ENCODE peak calls at places on chromosome 5, in nine cellular contexts. One of them, this sample, is unnamed. For H3K36me3 and H3K27me3, the result is how much of the 10 kb centered on the place peaks cover.

GRCh38 chr5:76393035-76393680 is 9.9 kb upstream of the IQGAP2 start:
- DNase-seq in transverse colon: no peak
- DNase-seq in naive thymus-derived CD4-positive, alpha-beta T cell: peak
- DNase-seq in psoas muscle: no peak
- DNase-seq in uterus: no peak
- DNase-seq in esophagus squamous epithelium: no peak
- DNase-seq in neural progenitor cell: no peak
- DNase-seq in ovary: no peak
- DNase-seq in SK-N-SH: no peak
- DNase-seq in this sample: no peak

GRCh38 chr5:16933337-16933736 is 2.8 kb downstream of the MYO10 start:
- DNase-seq in transverse colon: no peak
- DNase-seq in naive thymus-derived CD4-positive, alpha-beta T cell: no peak
- DNase-seq in psoas muscle: no peak
- DNase-seq in uterus: no peak
- DNase-seq in esophagus squamous epithelium: no peak
- DNase-seq in neural progenitor cell: no peak
- DNase-seq in ovary: no peak
- DNase-seq in SK-N-SH: no peak
- DNase-seq in this sample: no peak

GRCh38 chr5:100840364-100840763 is 62.7 kb downstream of the ST8SIA4 start:
- DNase-seq in transverse colon: no peak
- DNase-seq in naive thymus-derived CD4-positive, alpha-beta T cell: no peak
- DNase-seq in psoas muscle: no peak
- DNase-seq in uterus: no peak
- DNase-seq in esophagus squamous epithelium: no peak
- DNase-seq in neural progenitor cell: no peak
- DNase-seq in ovary: no peak
- DNase-seq in SK-N-SH: no peak
- DNase-seq in this sample: no peak

GRCh38 chr5:63697811-63698210 is 264.4 kb downstream of the HTR1A start:
- DNase-seq in transverse colon: no peak
- DNase-seq in naive thymus-derived CD4-positive, alpha-beta T cell: no peak
- DNase-seq in psoas muscle: no peak
- DNase-seq in uterus: no peak
- DNase-seq in esophagus squamous epithelium: no peak
- DNase-seq in neural progenitor cell: no peak
- DNase-seq in ovary: no peak
- DNase-seq in SK-N-SH: no peak
- DNase-seq in this sample: no peak

GRCh38 chr5:119080975-119081374 is 10.1 kb downstream of the DMXL1 start:
- DNase-seq in transverse colon: no peak
- DNase-seq in naive thymus-derived CD4-positive, alpha-beta T cell: no peak
- DNase-seq in psoas muscle: no peak
- DNase-seq in uterus: no peak
- DNase-seq in esophagus squamous epithelium: no peak
- DNase-seq in neural progenitor cell: no peak
- DNase-seq in ovary: no peak
- DNase-seq in SK-N-SH: peak
- DNase-seq in this sample: no peak

GRCh38 chr5:45225571-45226031 is 416.9 kb downstream of the MRPS30 start:
- DNase-seq in transverse colon: no peak
- DNase-seq in naive thymus-derived CD4-positive, alpha-beta T cell: no peak
- DNase-seq in psoas muscle: no peak
- DNase-seq in uterus: no peak
- DNase-seq in esophagus squamous epithelium: no peak
- DNase-seq in neural progenitor cell: no peak
- DNase-seq in ovary: no peak
- DNase-seq in SK-N-SH: peak
- DNase-seq in this sample: no peak

GRCh38 chr5:175681045-175681974 is 23.4 kb downstream of the HRH2 start:
- DNase-seq in transverse colon: no peak
- DNase-seq in naive thymus-derived CD4-positive, alpha-beta T cell: no peak
- DNase-seq in psoas muscle: peak
- DNase-seq in uterus: no peak
- DNase-seq in esophagus squamous epithelium: no peak
- DNase-seq in neural progenitor cell: no peak
- DNase-seq in ovary: no peak
- DNase-seq in SK-N-SH: peak
- DNase-seq in this sample: peak

GRCh38 chr5:103041071-103041676 is 78.8 kb downstream of the GIN1 start:
- DNase-seq in transverse colon: no peak
- DNase-seq in naive thymus-derived CD4-positive, alpha-beta T cell: peak
- DNase-seq in psoas muscle: no peak
- DNase-seq in uterus: no peak
- DNase-seq in esophagus squamous epithelium: no peak
- DNase-seq in neural progenitor cell: no peak
- DNase-seq in ovary: no peak
- DNase-seq in SK-N-SH: peak
- DNase-seq in this sample: no peak

GRCh38 chr5:150780816-150781221 is 2.3 kb downstream of the SMIM3 start:
- DNase-seq in transverse colon: peak
- DNase-seq in naive thymus-derived CD4-positive, alpha-beta T cell: no peak
- DNase-seq in psoas muscle: no peak
- DNase-seq in uterus: no peak
- DNase-seq in esophagus squamous epithelium: no peak
- DNase-seq in neural progenitor cell: no peak
- DNase-seq in ovary: no peak
- DNase-seq in SK-N-SH: no peak
- DNase-seq in this sample: no peak

GRCh38 chr5:128109138-128109537 is 25.6 kb downstream of the SLC12A2 start:
- DNase-seq in transverse colon: peak
- DNase-seq in naive thymus-derived CD4-positive, alpha-beta T cell: no peak
- DNase-seq in psoas muscle: peak
- DNase-seq in uterus: no peak
- DNase-seq in esophagus squamous epithelium: no peak
- DNase-seq in neural progenitor cell: no peak
- DNase-seq in ovary: no peak
- DNase-seq in SK-N-SH: no peak
- DNase-seq in this sample: no peak

GRCh38 chr5:122701640-122702523 is 73.0 kb upstream of the SNX2 start:
- DNase-seq in transverse colon: peak
- DNase-seq in naive thymus-derived CD4-positive, alpha-beta T cell: no peak
- DNase-seq in psoas muscle: no peak
- DNase-seq in uterus: no peak
- DNase-seq in esophagus squamous epithelium: no peak
- DNase-seq in neural progenitor cell: no peak
- DNase-seq in ovary: no peak
- DNase-seq in SK-N-SH: no peak
- DNase-seq in this sample: no peak

GRCh38 chr5:151770383-151771258 is 1.1 kb upstream of the G3BP1 start:
- DNase-seq in transverse colon: peak
- DNase-seq in naive thymus-derived CD4-positive, alpha-beta T cell: peak
- DNase-seq in psoas muscle: peak
- DNase-seq in uterus: peak
- DNase-seq in esophagus squamous epithelium: peak
- DNase-seq in neural progenitor cell: peak
- DNase-seq in ovary: peak
- DNase-seq in SK-N-SH: peak
- DNase-seq in this sample: peak

GRCh38 chr5:172549708-172550095 is 91.4 kb upstream of the NEURL1B start:
- DNase-seq in transverse colon: no peak
- DNase-seq in naive thymus-derived CD4-positive, alpha-beta T cell: no peak
- DNase-seq in psoas muscle: no peak
- DNase-seq in uterus: no peak
- DNase-seq in esophagus squamous epithelium: no peak
- DNase-seq in neural progenitor cell: no peak
- DNase-seq in ovary: no peak
- DNase-seq in SK-N-SH: no peak
- DNase-seq in this sample: no peak

GRCh38 chr5:150645070-150645700 is 4.7 kb downstream of the SYNPO start:
- DNase-seq in transverse colon: no peak
- DNase-seq in naive thymus-derived CD4-positive, alpha-beta T cell: no peak
- DNase-seq in psoas muscle: peak
- DNase-seq in uterus: peak
- DNase-seq in esophagus squamous epithelium: no peak
- DNase-seq in neural progenitor cell: peak
- DNase-seq in ovary: peak
- DNase-seq in SK-N-SH: peak
- DNase-seq in this sample: no peak

GRCh38 chr5:19498852-19499251 is 489.1 kb downstream of the CDH18 start:
- DNase-seq in transverse colon: no peak
- DNase-seq in naive thymus-derived CD4-positive, alpha-beta T cell: no peak
- DNase-seq in psoas muscle: no peak
- DNase-seq in uterus: no peak
- DNase-seq in esophagus squamous epithelium: no peak
- DNase-seq in neural progenitor cell: no peak
- DNase-seq in ovary: no peak
- DNase-seq in SK-N-SH: no peak
- DNase-seq in this sample: no peak

GRCh38 chr5:171365351-171365750 is 22.3 kb upstream of the NPM1 start:
- DNase-seq in transverse colon: no peak
- DNase-seq in naive thymus-derived CD4-positive, alpha-beta T cell: no peak
- DNase-seq in psoas muscle: no peak
- DNase-seq in uterus: no peak
- DNase-seq in esophagus squamous epithelium: no peak
- DNase-seq in neural progenitor cell: peak
- DNase-seq in ovary: no peak
- DNase-seq in SK-N-SH: no peak
- DNase-seq in this sample: peak

GRCh38 chr5:57221049-57221568 is 47.2 kb downstream of the GPBP1 start:
- DNase-seq in transverse colon: no peak
- DNase-seq in naive thymus-derived CD4-positive, alpha-beta T cell: peak
- DNase-seq in psoas muscle: no peak
- DNase-seq in uterus: no peak
- DNase-seq in esophagus squamous epithelium: no peak
- DNase-seq in neural progenitor cell: peak
- DNase-seq in ovary: no peak
- DNase-seq in SK-N-SH: peak
- DNase-seq in this sample: no peak

GRCh38 chr5:148228392-148228984 is 9.8 kb upstream of the MARCOL start:
- DNase-seq in transverse colon: no peak
- DNase-seq in naive thymus-derived CD4-positive, alpha-beta T cell: no peak
- DNase-seq in psoas muscle: no peak
- DNase-seq in uterus: no peak
- DNase-seq in esophagus squamous epithelium: no peak
- DNase-seq in neural progenitor cell: no peak
- DNase-seq in ovary: no peak
- DNase-seq in SK-N-SH: no peak
- DNase-seq in this sample: no peak

GRCh38 chr5:169909945-169910344 is 70.3 kb downstream of the INSYN2B start:
- DNase-seq in transverse colon: no peak
- DNase-seq in naive thymus-derived CD4-positive, alpha-beta T cell: no peak
- DNase-seq in psoas muscle: no peak
- DNase-seq in uterus: no peak
- DNase-seq in esophagus squamous epithelium: no peak
- DNase-seq in neural progenitor cell: no peak
- DNase-seq in ovary: no peak
- DNase-seq in SK-N-SH: no peak
- DNase-seq in this sample: no peak

GRCh38 chr5:1294839-1295649 is at the start of gene TERT:
- DNase-seq in transverse colon: peak
- DNase-seq in naive thymus-derived CD4-positive, alpha-beta T cell: peak
- DNase-seq in psoas muscle: peak
- DNase-seq in uterus: no peak
- DNase-seq in esophagus squamous epithelium: no peak
- DNase-seq in neural progenitor cell: peak
- DNase-seq in ovary: no peak
- DNase-seq in SK-N-SH: peak
- DNase-seq in this sample: peak

GRCh38 chr5:123813251-123813650 is 301.3 kb downstream of the CSNK1G3 start:
- DNase-seq in transverse colon: no peak
- DNase-seq in naive thymus-derived CD4-positive, alpha-beta T cell: no peak
- DNase-seq in psoas muscle: no peak
- DNase-seq in uterus: no peak
- DNase-seq in esophagus squamous epithelium: no peak
- DNase-seq in neural progenitor cell: no peak
- DNase-seq in ovary: no peak
- DNase-seq in SK-N-SH: no peak
- DNase-seq in this sample: no peak
- H3K27ac ChIP-seq in transverse colon: no peak
- H3K27ac ChIP-seq in naive thymus-derived CD4-positive, alpha-beta T cell: no peak
- H3K27ac ChIP-seq in psoas muscle: no peak
- H3K27ac ChIP-seq in uterus: no peak
- H3K27ac ChIP-seq in esophagus squamous epithelium: no peak
- H3K27ac ChIP-seq in neural progenitor cell: no peak
- H3K27ac ChIP-seq in ovary: no peak
- H3K27ac ChIP-seq in SK-N-SH: peak
- H3K27ac ChIP-seq in this sample: peak

GRCh38 chr5:158385982-158386381 is 527.0 kb upstream of the CLINT1 start:
- DNase-seq in transverse colon: no peak
- DNase-seq in naive thymus-derived CD4-positive, alpha-beta T cell: no peak
- DNase-seq in psoas muscle: no peak
- DNase-seq in uterus: no peak
- DNase-seq in esophagus squamous epithelium: no peak
- DNase-seq in neural progenitor cell: no peak
- DNase-seq in ovary: no peak
- DNase-seq in SK-N-SH: no peak
- DNase-seq in this sample: no peak
- H3K36me3 ChIP-seq in transverse colon: under half
- H3K36me3 ChIP-seq in naive thymus-derived CD4-positive, alpha-beta T cell: under half
- H3K36me3 ChIP-seq in psoas muscle: under half
- H3K36me3 ChIP-seq in uterus: under half
- H3K36me3 ChIP-seq in esophagus squamous epithelium: under half
- H3K36me3 ChIP-seq in neural progenitor cell: under half
- H3K36me3 ChIP-seq in ovary: under half
- H3K36me3 ChIP-seq in SK-N-SH: under half
- H3K36me3 ChIP-seq in this sample: under half

DNA sequence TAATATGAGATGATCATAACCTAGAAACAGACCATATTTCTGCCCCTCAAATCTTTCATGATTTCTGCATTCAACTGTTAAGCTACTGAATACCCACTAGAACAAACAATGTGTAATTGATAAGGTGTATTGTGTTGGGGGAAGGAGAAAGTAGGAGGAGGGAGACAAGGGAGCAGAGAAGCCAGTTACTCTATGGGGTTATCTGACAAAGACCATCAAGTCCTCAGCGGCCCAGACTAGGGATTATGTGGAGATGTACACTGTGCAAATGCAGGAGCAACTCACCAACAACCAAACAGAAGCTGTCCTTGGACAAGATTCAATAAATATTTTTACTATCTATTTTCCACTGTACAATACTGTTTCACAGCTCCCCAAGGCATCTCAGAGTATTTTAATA is 2.7 kb downstream of the NRG2 start:
- DNase-seq in transverse colon: no peak
- DNase-seq in naive thymus-derived CD4-positive, alpha-beta T cell: no peak
- DNase-seq in psoas muscle: no peak
- DNase-seq in uterus: no peak
- DNase-seq in esophagus squamous epithelium: no peak
- DNase-seq in neural progenitor cell: no peak
- DNase-seq in ovary: no peak
- DNase-seq in SK-N-SH: no peak
- DNase-seq in this sample: no peak
- H3K27me3 ChIP-seq in transverse colon: half or more
- H3K27me3 ChIP-seq in naive thymus-derived CD4-positive, alpha-beta T cell: under half
- H3K27me3 ChIP-seq in psoas muscle: under half
- H3K27me3 ChIP-seq in uterus: under half
- H3K27me3 ChIP-seq in esophagus squamous epithelium: half or more
- H3K27me3 ChIP-seq in neural progenitor cell: half or more
- H3K27me3 ChIP-seq in ovary: under half
- H3K27me3 ChIP-seq in SK-N-SH: under half
- H3K27me3 ChIP-seq in this sample: under half

GRCh38 chr5:147098233-147098790 is 136.5 kb upstream of the STK32A start:
- DNase-seq in transverse colon: peak
- DNase-seq in naive thymus-derived CD4-positive, alpha-beta T cell: no peak
- DNase-seq in psoas muscle: no peak
- DNase-seq in uterus: no peak
- DNase-seq in esophagus squamous epithelium: no peak
- DNase-seq in neural progenitor cell: peak
- DNase-seq in ovary: no peak
- DNase-seq in SK-N-SH: peak
- DNase-seq in this sample: peak

GRCh38 chr5:147095740-147096139 is 139.1 kb upstream of the STK32A start:
- DNase-seq in transverse colon: no peak
- DNase-seq in naive thymus-derived CD4-positive, alpha-beta T cell: no peak
- DNase-seq in psoas muscle: no peak
- DNase-seq in uterus: no peak
- DNase-seq in esophagus squamous epithelium: no peak
- DNase-seq in neural progenitor cell: no peak
- DNase-seq in ovary: no peak
- DNase-seq in SK-N-SH: no peak
- DNase-seq in this sample: no peak

GRCh38 chr5:147101654-147102053 is 133.2 kb upstream of the STK32A start:
- DNase-seq in transverse colon: no peak
- DNase-seq in naive thymus-derived CD4-positive, alpha-beta T cell: no peak
- DNase-seq in psoas muscle: no peak
- DNase-seq in uterus: no peak
- DNase-seq in esophagus squamous epithelium: no peak
- DNase-seq in neural progenitor cell: no peak
- DNase-seq in ovary: no peak
- DNase-seq in SK-N-SH: no peak
- DNase-seq in this sample: no peak
- H3K27ac ChIP-seq in transverse colon: no peak
- H3K27ac ChIP-seq in naive thymus-derived CD4-positive, alpha-beta T cell: no peak
- H3K27ac ChIP-seq in psoas muscle: no peak
- H3K27ac ChIP-seq in uterus: no peak
- H3K27ac ChIP-seq in esophagus squamous epithelium: no peak
- H3K27ac ChIP-seq in neural progenitor cell: no peak
- H3K27ac ChIP-seq in ovary: no peak
- H3K27ac ChIP-seq in SK-N-SH: no peak
- H3K27ac ChIP-seq in this sample: no peak